ENCODE peak calls at places on chromosomes 11 and 22, in nine cellular contexts. A is nephron progenitor cell; W is fibroblast of the aortic adventitia; E is pancreas; M is H9; B is mammary epithelial cell; L is body of pancreas; F is CD4-positive, alpha-beta T cell; K is astrocyte of the cerebellum. R is an unnamed sample.

GRCh38 chr11:36478700-36479329 is 31.3 kb downstream of the TRAF6 start:
- DNase-seq in A (peak; percentile 38), W (peak; percentile 72), E (no peak), M (no peak), B (peak; percentile 27), L (no peak), F (no peak), K (no peak), R (no peak)

GRCh38 chr11:62614275-62614674 is 1.2 kb downstream of the ROM1 start:
- DNase-seq in A (no peak), W (no peak), E (no peak), M (no peak), B (peak; percentile 59), L (peak; percentile 65), F (no peak), K (no peak), R (no peak)

GRCh38 chr11:66417000-66417399 is 3.8 kb upstream of the NPAS4 start:
- DNase-seq in A (no peak), W (no peak), E (no peak), M (no peak), B (no peak), L (no peak), F (no peak), K (no peak), R (no peak)

GRCh38 chr22:18024276-18024939 is at the start of gene MICAL3:
- DNase-seq in A (peak; percentile 80), W (peak; percentile 58), E (peak; percentile 55), M (peak; percentile 39), B (peak; percentile 68), L (peak; percentile 66), F (no peak), K (no peak), R (peak; percentile 69)

GRCh38 chr22:18085188-18085587 is 7.4 kb downstream of the PEX26 start:
- DNase-seq in A (no peak), W (peak; percentile 49), E (no peak), M (no peak), B (no peak), L (peak; percentile 41), F (no peak), K (no peak), R (no peak)

GRCh38 chr22:23077627-23078461 is 7.5 kb downstream of the GNAZ start:
- DNase-seq in A (no peak), W (no peak), E (no peak), M (no peak), B (no peak), L (no peak), F (no peak), K (no peak), R (no peak)

GRCh38 chr22:30802202-30803166 is 107.8 kb downstream of the OSBP2 start:
- DNase-seq in A (peak; percentile 94), W (peak; percentile 85), E (peak; percentile 86), M (peak; percentile 94), B (peak; percentile 95), L (peak; percentile 90), F (peak; percentile 32), K (peak; percentile 80), R (peak; percentile 89)

GRCh38 chr22:43376765-43377485 is 33.8 kb upstream of the SCUBE1 start:
- DNase-seq in A (no peak), W (peak; percentile 15), E (peak; percentile 62), M (no peak), B (no peak), L (peak; percentile 51), F (no peak), K (no peak), R (no peak)

GRCh38 chr11:64358907-64359711 is at the start of gene RPS6KA4:
- DNase-seq in A (peak; percentile 69), W (peak; percentile 42), E (peak; percentile 51), M (no peak), B (peak; percentile 71), L (peak; percentile 68), F (no peak), K (no peak), R (no peak)

GRCh38 chr11:70842701-70843100 is 409.7 kb downstream of the SHANK2 start:
- DNase-seq in A (no peak), W (no peak), E (no peak), M (no peak), B (no peak), L (no peak), F (no peak), K (no peak), R (no peak)

GRCh38 chr11:103619480-103619879 is 417.0 kb upstream of the DDI1 start:
- DNase-seq in A (no peak), W (no peak), E (no peak), M (no peak), B (peak; percentile 18), L (no peak), F (no peak), K (no peak), R (no peak)

GRCh38 chr22:27637604-27638003 is 164.0 kb downstream of the MN1 start:
- DNase-seq in A (no peak), W (peak; percentile 41), E (no peak), M (no peak), B (peak; percentile 36), L (no peak), F (no peak), K (no peak), R (no peak)

GRCh38 chr11:32985600-32985999 is 30.1 kb upstream of the DEPDC7 start:
- DNase-seq in A (no peak), W (no peak), E (no peak), M (no peak), B (no peak), L (no peak), F (no peak), K (no peak), R (no peak)

GRCh38 chr11:32987851-32988250 is 27.8 kb upstream of the DEPDC7 start:
- DNase-seq in A (no peak), W (no peak), E (no peak), M (peak; percentile 41), B (no peak), L (no peak), F (no peak), K (no peak), R (no peak)

GRCh38 chr11:32983506-32983905 is 32.2 kb upstream of the DEPDC7 start:
- DNase-seq in A (no peak), W (no peak), E (no peak), M (no peak), B (no peak), L (no peak), F (no peak), K (no peak), R (no peak)

GRCh38 chr11:32982626-32983025 is 33.1 kb upstream of the DEPDC7 start:
- DNase-seq in A (no peak), W (no peak), E (no peak), M (no peak), B (no peak), L (no peak), F (no peak), K (no peak), R (no peak)
- TF ChIP-seq CTCF in A (no peak), W (no peak), E (no peak), M (no peak), B (no peak), L (no peak), F (no peak), K (no peak), R (no peak)

GRCh38 chr22:24107668-24108067 is 73.6 kb upstream of the SUSD2 start:
- DNase-seq in A (no peak), W (peak; percentile 95), E (peak; percentile 36), M (no peak), B (peak; percentile 53), L (peak; percentile 76), F (no peak), K (peak; percentile 93), R (no peak)
- TF ChIP-seq CTCF in A (no peak), W (peak; percentile 87), E (no peak), M (no peak), B (peak; percentile 32), L (no peak), F (no peak), K (peak; percentile 74), R (no peak)

DNA sequence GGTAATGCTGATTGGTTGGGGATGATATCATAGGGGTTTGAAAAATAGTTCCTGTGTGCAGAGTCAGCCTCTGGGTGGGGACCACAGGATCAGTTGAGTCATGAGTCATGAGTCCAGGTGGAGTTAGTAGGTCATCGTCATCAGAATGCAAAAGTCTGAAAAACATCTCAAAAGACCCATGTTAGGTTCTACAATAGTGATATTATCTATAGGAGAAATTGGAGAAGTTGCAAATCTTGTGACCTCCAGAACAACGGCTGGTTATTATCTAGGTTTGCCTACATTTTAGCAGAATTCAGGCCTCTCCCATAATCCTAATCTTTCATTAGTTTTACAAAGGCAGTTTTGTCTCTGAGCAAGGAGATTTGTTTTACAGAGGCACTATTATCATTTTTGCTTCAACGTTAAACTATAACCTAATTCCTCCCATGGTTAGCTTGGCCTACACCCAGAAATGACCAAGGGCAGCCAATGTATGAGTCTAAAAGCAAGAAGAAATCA is 38.9 kb downstream of the MS4A2 start:
- DNase-seq in A (no peak), W (no peak), E (no peak), M (no peak), B (peak; percentile 89), L (no peak), F (no peak), K (no peak), R (no peak)
- TF ChIP-seq CTCF in A (no peak), W (no peak), E (no peak), M (no peak), B (no peak), L (no peak), F (no peak), K (no peak), R (no peak)

GRCh38 chr11:129331871-129332274 is 43.8 kb upstream of the BARX2 start:
- DNase-seq in A (peak; percentile 84), W (peak; percentile 71), E (peak; percentile 84), M (peak; percentile 87), B (peak; percentile 66), L (peak; percentile 91), F (peak; percentile 42), K (peak; percentile 57), R (peak; percentile 91)
- TF ChIP-seq CTCF in A (peak; percentile 86), W (peak; percentile 94), E (peak; percentile 80), M (peak; percentile 91), B (peak; percentile 97), L (peak; percentile 69), F (peak; percentile 87), K (peak; percentile 86), R (peak; percentile 72)

DNA sequence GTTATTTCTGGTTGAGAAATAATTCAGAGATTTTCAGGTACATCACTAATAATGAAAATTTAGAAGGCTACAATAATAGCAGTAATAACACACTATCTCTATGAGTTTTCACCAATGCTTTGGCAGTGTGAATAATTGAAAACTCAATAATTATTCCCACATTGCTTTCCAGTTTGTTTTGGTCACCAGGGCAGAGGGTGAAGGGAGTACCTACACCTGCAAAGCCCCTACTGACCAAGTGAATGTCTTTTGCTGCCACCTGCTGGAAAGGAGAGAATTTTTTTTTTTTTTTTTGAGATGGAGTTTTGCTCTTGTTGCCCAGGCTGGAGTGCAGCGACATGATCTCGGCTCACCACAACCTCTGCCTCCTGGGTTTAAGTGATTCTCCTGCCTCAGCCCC is 3.2 kb downstream of the NELL1 start:
- DNase-seq in A (no peak), W (peak; percentile 4), E (no peak), M (no peak), B (no peak), L (no peak), F (no peak), K (no peak), R (no peak)
- TF ChIP-seq CTCF in A (peak; percentile 40), W (peak; percentile 36), E (peak; percentile 17), M (peak; percentile 61), B (peak; percentile 49), L (peak; percentile 20), F (no peak), K (peak; percentile 28), R (peak; percentile 52)